ENCODE peak calls at places on chromosomes 6 and 20, in four cellular contexts. N is Caco-2, W is K562, C is HL-60. K is an unnamed sample.

GRCh38 chr6:140275725-140276124 is 901.3 kb upstream of the CITED2 start:
- DNase-seq in W (no peak), N (no peak), C (no peak), K (no peak)

GRCh38 chr6:131143319-131143718 is 8.1 kb downstream of the AKAP7 start:
- DNase-seq in W (no peak), C (no peak), N (no peak), K (no peak)

GRCh38 chr20:57883761-57884160 is 173.9 kb upstream of the PMEPA1 start:
- DNase-seq in N (peak), C (no peak), W (no peak), K (no peak)

GRCh38 chr20:63260943-63261807 is 6.9 kb upstream of the NKAIN4 start:
- DNase-seq in W (no peak), C (no peak), N (peak), K (peak)

GRCh38 chr6:137370871-137371633 is 123.1 kb downstream of the OLIG3 start:
- DNase-seq in C (no peak), N (no peak), W (no peak), K (no peak)

GRCh38 chr20:2867081-2867860 is 6.0 kb upstream of the PTPRA start:
- DNase-seq in N (no peak), W (no peak), C (no peak), K (no peak)

GRCh38 chr6:34657307-34657978 is 39.1 kb downstream of the ILRUN start:
- DNase-seq in W (peak), C (no peak), N (peak), K (no peak)

GRCh38 chr6:105199711-105200110 is 19.9 kb upstream of the POPDC3 start:
- DNase-seq in N (no peak), C (no peak), W (no peak), K (no peak)

GRCh38 chr6:73537677-73538076 is 16.8 kb upstream of the EEF1A1 start:
- DNase-seq in C (no peak), N (no peak), W (no peak), K (no peak)

GRCh38 chr20:48827880-48828733 is at the start of gene PREX1:
- DNase-seq in N (peak), W (peak), C (peak), K (peak)

GRCh38 chr6:38155144-38155543 is 335.6 kb downstream of the ZFAND3 start:
- DNase-seq in N (no peak), W (no peak), C (no peak), K (no peak)

GRCh38 chr6:43231735-43232450 is 2.6 kb upstream of the DNPH1 start:
- DNase-seq in N (no peak), C (no peak), W (no peak), K (no peak)

GRCh38 chr20:49319204-49319809 is 41.5 kb upstream of the ZNFX1 start:
- DNase-seq in W (peak), C (no peak), N (no peak), K (no peak)

GRCh38 chr6:52262620-52263344 is 18.5 kb upstream of the IL17F start:
- DNase-seq in W (no peak), N (no peak), C (no peak), K (no peak)

GRCh38 chr6:170552765-170553685 is at the start of gene PSMB1:
- DNase-seq in N (peak), W (peak), C (peak), K (peak)

GRCh38 chr20:47455133-47456040 is 46.3 kb upstream of the NCOA3 start:
- DNase-seq in W (no peak), N (peak), C (no peak), K (no peak)

GRCh38 chr6:168330403-168330802 is 10.8 kb upstream of the DACT2 start:
- DNase-seq in W (no peak), C (no peak), N (no peak), K (no peak)

GRCh38 chr6:33112148-33112547 is 36.4 kb downstream of the HLA-DPB1 start:
- DNase-seq in C (no peak), W (peak), N (no peak), K (no peak)

GRCh38 chr6:101722991-101723579 is 329.6 kb downstream of the GRIK2 start:
- DNase-seq in C (no peak), W (no peak), N (no peak), K (no peak)

GRCh38 chr6:25481267-25481666 is 170.7 kb upstream of the SCGN start:
- DNase-seq in W (no peak), C (no peak), N (no peak), K (no peak)

GRCh38 chr6:129029778-129030177 is 146.8 kb downstream of the LAMA2 start:
- DNase-seq in W (no peak), C (no peak), N (no peak), K (no peak)

GRCh38 chr6:118581489-118581959 is 33.4 kb downstream of the PLN start:
- DNase-seq in W (peak), N (no peak), C (peak), K (no peak)

GRCh38 chr6:55694148-55694547 is 115.2 kb upstream of the HMGCLL1 start:
- DNase-seq in N (no peak), C (no peak), W (no peak), K (peak)

GRCh38 chr6:140156131-140156530 is 781.7 kb upstream of the CITED2 start:
- DNase-seq in W (no peak), N (no peak), C (no peak), K (no peak)

GRCh38 chr6:33431880-33432541 is 12.1 kb downstream of the SYNGAP1 start:
- DNase-seq in N (no peak), W (no peak), C (no peak), K (peak)

GRCh38 chr20:17849111-17849900 is 119.3 kb downstream of the SNX5 start:
- DNase-seq in C (no peak), W (no peak), N (no peak), K (no peak)

GRCh38 chr6:153989989-153990388 is 49.1 kb upstream of the OPRM1 start:
- DNase-seq in N (no peak), C (no peak), W (no peak), K (no peak)

DNA sequence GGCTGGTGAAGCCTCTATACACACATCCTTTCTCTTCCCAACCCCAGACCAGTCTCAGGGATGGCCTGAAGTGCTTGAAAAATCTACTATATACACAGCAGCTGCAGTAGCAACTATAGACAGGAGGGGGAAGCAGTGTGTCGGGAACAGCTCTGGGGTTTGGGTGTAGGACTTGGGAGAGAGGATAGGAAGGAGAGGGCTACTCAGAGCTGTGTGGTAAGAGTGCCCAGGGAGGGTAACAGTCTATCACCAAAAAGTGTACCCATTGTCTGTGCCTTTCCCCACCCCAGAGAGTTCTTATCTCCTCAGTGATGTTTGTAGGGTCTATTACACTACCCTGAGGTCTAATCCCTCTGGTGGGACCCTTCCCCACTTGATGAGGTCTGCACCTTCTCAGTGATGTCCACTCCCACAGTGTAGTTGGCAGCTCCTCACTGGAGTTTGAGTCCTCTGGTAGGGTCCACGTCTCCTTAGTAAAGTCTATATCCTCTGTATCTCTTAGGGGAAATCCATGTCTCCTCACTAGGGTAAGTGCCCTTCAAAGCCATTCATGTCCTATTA is 1.5 kb upstream of the GGT7 start:
- DNase-seq in N (peak), C (peak), W (peak), K (peak)
- TF ChIP-seq CTCF in N (peak), C (peak), W (peak), K (peak)

GRCh38 chr6:116017546-116018276 is 43.0 kb downstream of the FRK start:
- DNase-seq in W (no peak), N (no peak), C (no peak), K (no peak)
- H3K4me3 ChIP-seq in W (no peak), N (no peak), C (no peak), K (no peak)

DNA sequence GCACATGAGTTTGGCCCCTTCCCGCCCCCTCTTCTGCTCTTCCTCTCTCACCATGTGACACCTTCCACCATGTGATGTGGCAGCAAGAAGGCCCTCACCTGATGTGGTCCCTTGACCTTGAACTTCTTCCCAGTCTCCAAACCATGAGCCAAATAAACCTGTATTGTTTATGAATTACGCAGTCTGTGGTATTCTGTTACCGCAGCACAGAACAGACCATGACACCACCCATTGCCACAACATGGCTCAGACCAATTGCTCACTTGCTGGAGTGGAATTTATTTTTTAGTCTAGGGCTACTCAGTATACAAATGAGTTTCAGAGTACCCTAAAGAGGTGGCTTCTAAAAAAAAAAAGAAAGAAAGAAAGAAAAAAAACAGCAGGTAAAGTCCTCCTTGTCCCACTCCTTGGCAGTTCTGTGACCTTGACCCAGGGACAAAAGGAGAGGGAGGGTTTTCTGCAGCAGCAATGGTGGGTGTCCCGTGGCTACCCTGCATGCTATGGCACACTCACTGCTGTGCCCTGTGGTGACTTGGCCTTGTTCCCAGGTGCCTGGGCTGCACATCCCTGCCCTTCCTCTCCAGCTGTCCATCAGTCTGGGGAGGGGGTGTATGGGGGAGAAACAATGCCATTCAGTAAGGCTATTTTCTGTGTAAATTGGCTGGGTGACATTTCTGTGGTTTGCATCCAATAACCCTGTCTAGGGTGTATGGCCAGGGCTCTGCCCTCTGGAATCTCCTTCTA is 5.4 kb upstream of the VSX1 start:
- DNase-seq in C (no peak), N (no peak), W (no peak), K (no peak)
- TF ChIP-seq CTCF in C (no peak), N (no peak), W (no peak), K (no peak)

GRCh38 chr20:1803216-1804128 is 91.7 kb upstream of the SIRPA start:
- DNase-seq in N (no peak), W (no peak), C (peak), K (peak)

GRCh38 chr20:1804554-1804956 is 90.7 kb upstream of the SIRPA start:
- DNase-seq in C (no peak), W (no peak), N (no peak), K (no peak)

GRCh38 chr20:1805161-1805581 is 90.0 kb upstream of the SIRPA start:
- DNase-seq in C (no peak), W (no peak), N (no peak), K (peak)

GRCh38 chr20:1802385-1803215 is 92.6 kb upstream of the SIRPA start:
- DNase-seq in W (peak), N (peak), C (peak), K (peak)

GRCh38 chr20:1804129-1804503 is 91.1 kb upstream of the SIRPA start:
- DNase-seq in W (no peak), C (peak), N (no peak), K (no peak)
- H3K4me3 ChIP-seq in W (no peak), C (peak), N (no peak), K (peak)

GRCh38 chr6:21019614-21020013 is 485.4 kb downstream of the CDKAL1 start:
- DNase-seq in C (no peak), N (no peak), W (no peak), K (no peak)
- TF ChIP-seq CTCF in C (no peak), N (no peak), W (no peak), K (no peak)

DNA sequence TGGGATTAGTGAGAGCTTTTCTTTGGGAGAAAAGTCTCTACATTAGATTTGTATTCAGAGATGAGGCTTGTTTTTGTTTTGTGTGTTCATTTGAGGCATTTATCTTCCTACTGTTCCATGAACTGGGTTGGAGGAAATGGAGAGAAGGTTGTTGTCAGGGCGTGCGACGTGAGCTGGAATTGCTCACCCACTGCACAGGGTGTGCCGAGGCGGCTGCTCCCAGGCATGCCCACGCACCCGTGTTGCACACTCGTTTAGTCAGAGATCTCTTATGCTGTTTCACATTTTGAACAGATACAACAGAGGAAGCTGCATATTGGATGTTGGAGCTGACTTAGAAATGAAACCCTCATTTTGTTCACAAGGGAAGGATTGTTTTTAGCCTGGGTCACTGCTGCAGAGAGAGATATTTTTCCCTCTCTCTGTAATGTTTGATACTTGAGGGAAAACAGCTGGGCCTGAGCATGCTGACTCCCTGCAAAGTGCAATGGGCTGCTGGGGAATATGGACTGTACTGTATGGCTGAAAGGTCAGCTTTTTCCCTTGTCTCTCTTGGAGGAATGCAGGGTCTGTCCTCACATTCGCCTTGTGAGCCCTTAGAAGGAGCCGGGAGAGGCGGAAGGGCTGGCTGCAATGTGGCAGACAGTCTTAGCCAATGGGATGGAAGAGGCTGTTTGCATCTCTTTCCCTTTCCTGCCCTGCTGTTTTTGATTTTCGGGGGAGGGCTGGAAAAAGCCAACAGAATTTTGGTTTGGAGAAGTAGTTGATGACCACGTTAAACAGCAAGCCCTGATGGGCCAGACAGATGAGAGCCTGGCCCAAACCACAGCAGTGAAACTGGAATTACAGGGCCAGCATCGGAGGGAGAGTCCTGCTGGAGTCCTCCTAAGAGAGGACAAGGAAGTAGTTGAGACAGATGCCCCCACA is 170.8 kb downstream of the SASH1 start:
- DNase-seq in C (no peak), N (no peak), W (no peak), K (no peak)
- H3K4me3 ChIP-seq in C (no peak), N (no peak), W (no peak), K (no peak)

GRCh38 chr6:45430590-45431202 is 53.0 kb upstream of the SUPT3H start:
- DNase-seq in N (no peak), C (no peak), W (no peak), K (no peak)

GRCh38 chr6:45426251-45426650 is 48.5 kb upstream of the SUPT3H start:
- DNase-seq in W (no peak), N (no peak), C (no peak), K (no peak)

GRCh38 chr6:45427632-45428031 is 49.9 kb upstream of the SUPT3H start:
- DNase-seq in N (no peak), W (no peak), C (no peak), K (no peak)

GRCh38 chr6:45431314-45432058 is 53.8 kb upstream of the SUPT3H start:
- DNase-seq in W (no peak), N (no peak), C (no peak), K (no peak)

GRCh38 chr6:45428734-45429133 is 51.0 kb upstream of the SUPT3H start:
- DNase-seq in C (no peak), W (no peak), N (no peak), K (no peak)
- TF ChIP-seq CTCF in C (no peak), W (no peak), N (no peak), K (no peak)

K was measured in neural progenitor cell.